ENCODE peak calls at places on chromosomes 6 and 20, in nine cellular contexts. E, S, T, R, I, Q, B, D and M are unnamed samples.

GRCh38 chr20:31713312-31714049 is 9.2 kb downstream of the BCL2L1 start:
- DNase-seq in E (peak), S (peak), T (no peak), R (no peak), I (peak), Q (no peak), B (no peak), D (peak), M (no peak)

GRCh38 chr20:58702859-58703648 is 10.5 kb downstream of the NPEPL1 start:
- DNase-seq in E (no peak), S (no peak), T (no peak), R (no peak), I (peak), Q (no peak), B (no peak), D (peak), M (no peak)

GRCh38 chr6:157991067-157991432 is 9.4 kb downstream of the SYNJ2 start:
- DNase-seq in E (no peak), S (no peak), T (no peak), R (no peak), I (no peak), Q (no peak), B (no peak), D (peak), M (no peak)

GRCh38 chr6:36701401-36701991 is 3.9 kb downstream of the RAB44 start:
- DNase-seq in E (no peak), S (no peak), T (no peak), R (no peak), I (no peak), Q (no peak), B (no peak), D (peak), M (peak)

GRCh38 chr6:5325173-5325572 is 63.9 kb downstream of the FARS2 start:
- DNase-seq in E (no peak), S (no peak), T (no peak), R (no peak), I (no peak), Q (no peak), B (no peak), D (no peak), M (no peak)

GRCh38 chr6:17038316-17038715 is 63.5 kb upstream of the STMND1 start:
- DNase-seq in E (no peak), S (no peak), T (no peak), R (no peak), I (no peak), Q (no peak), B (no peak), D (no peak), M (no peak)

GRCh38 chr6:169943521-169944337 is 192.3 kb downstream of the ERMARD start:
- DNase-seq in E (no peak), S (no peak), T (no peak), R (no peak), I (no peak), Q (no peak), B (no peak), D (no peak), M (no peak)

GRCh38 chr20:9215539-9215938 is 146.7 kb downstream of the PLCB4 start:
- DNase-seq in E (peak), S (no peak), T (no peak), R (no peak), I (no peak), Q (no peak), B (no peak), D (no peak), M (peak)

GRCh38 chr6:146592451-146592850 is 6.3 kb upstream of the ADGB start:
- DNase-seq in E (no peak), S (no peak), T (no peak), R (no peak), I (no peak), Q (no peak), B (no peak), D (no peak), M (no peak)

GRCh38 chr6:117265425-117266266 is at the start of gene VGLL2:
- DNase-seq in E (peak), S (peak), T (no peak), R (no peak), I (peak), Q (no peak), B (no peak), D (peak), M (no peak)

GRCh38 chr20:33139467-33139866 is 28.5 kb upstream of the BPIFA2 start:
- DNase-seq in E (no peak), S (no peak), T (no peak), R (no peak), I (no peak), Q (no peak), B (no peak), D (no peak), M (no peak)

GRCh38 chr6:109783245-109783990 is 92.3 kb downstream of the FIG4 start:
- DNase-seq in E (peak), S (no peak), T (no peak), R (no peak), I (no peak), Q (no peak), B (no peak), D (no peak), M (no peak)

GRCh38 chr20:17961600-17961965 is 7.0 kb downstream of the SNX5 start:
- DNase-seq in E (no peak), S (no peak), T (no peak), R (no peak), I (no peak), Q (no peak), B (no peak), D (no peak), M (no peak)

GRCh38 chr6:148629197-148629909 is 117.5 kb upstream of the UST start:
- DNase-seq in E (no peak), S (no peak), T (no peak), R (no peak), I (peak), Q (no peak), B (no peak), D (no peak), M (no peak)

GRCh38 chr6:39166189-39166917 is 51.4 kb upstream of the SAYSD1 start:
- DNase-seq in E (peak), S (peak), T (peak), R (peak), I (peak), Q (peak), B (peak), D (peak), M (peak)

GRCh38 chr6:2697291-2697690 is 53.4 kb downstream of the MYLK4 start:
- DNase-seq in E (no peak), S (no peak), T (no peak), R (no peak), I (no peak), Q (no peak), B (no peak), D (no peak), M (no peak)

GRCh38 chr6:140846518-140847277 is 1286.0 kb upstream of the GJE1 start:
- DNase-seq in E (peak), S (no peak), T (no peak), R (no peak), I (no peak), Q (no peak), B (no peak), D (no peak), M (no peak)

GRCh38 chr6:145018027-145018426 is 717.3 kb downstream of the EPM2A start:
- DNase-seq in E (no peak), S (no peak), T (no peak), R (no peak), I (no peak), Q (no peak), B (no peak), D (no peak), M (no peak)

GRCh38 chr6:32609731-32610640 is 20.3 kb upstream of the HLA-DRB1 start:
- DNase-seq in E (peak), S (peak), T (no peak), R (peak), I (peak), Q (no peak), B (peak), D (peak), M (peak)

GRCh38 chr6:169420912-169421543 is 167.4 kb upstream of the THBS2 start:
- DNase-seq in E (peak), S (no peak), T (peak), R (no peak), I (no peak), Q (no peak), B (no peak), D (no peak), M (peak)

GRCh38 chr6:43665376-43665775 is 20.5 kb downstream of the RSPH9 start:
- DNase-seq in E (no peak), S (no peak), T (no peak), R (no peak), I (no peak), Q (no peak), B (no peak), D (no peak), M (no peak)

GRCh38 chr20:36959242-36959641 is 7.7 kb upstream of the SAMHD1 start:
- DNase-seq in E (no peak), S (no peak), T (no peak), R (no peak), I (no peak), Q (no peak), B (no peak), D (no peak), M (no peak)

GRCh38 chr20:50575869-50576720 is 65.9 kb downstream of the PTPN1 start:
- DNase-seq in E (peak), S (peak), T (peak), R (peak), I (peak), Q (no peak), B (peak), D (peak), M (peak)

GRCh38 chr6:37550436-37550835 is 50.7 kb upstream of the CCDC167 start:
- DNase-seq in E (peak), S (no peak), T (no peak), R (no peak), I (no peak), Q (no peak), B (no peak), D (no peak), M (no peak)

GRCh38 chr20:38420232-38421085 is 14.7 kb downstream of the SNHG17 start:
- DNase-seq in E (no peak), S (no peak), T (no peak), R (no peak), I (no peak), Q (no peak), B (no peak), D (no peak), M (no peak)

GRCh38 chr6:35508542-35508941 is 4.2 kb downstream of the TULP1 start:
- DNase-seq in E (no peak), S (no peak), T (no peak), R (no peak), I (no peak), Q (no peak), B (no peak), D (no peak), M (no peak)

GRCh38 chr20:58293453-58293852 is 16.1 kb upstream of the RAB22A start:
- DNase-seq in E (no peak), S (no peak), T (no peak), R (no peak), I (no peak), Q (no peak), B (no peak), D (no peak), M (peak)

GRCh38 chr6:33428219-33428890 is 8.5 kb downstream of the SYNGAP1 start:
- DNase-seq in E (peak), S (no peak), T (no peak), R (peak), I (peak), Q (no peak), B (peak), D (peak), M (peak)

GRCh38 chr6:106094964-106095335 is 8.8 kb downstream of the PRDM1 start:
- DNase-seq in E (no peak), S (no peak), T (no peak), R (no peak), I (no peak), Q (no peak), B (no peak), D (no peak), M (no peak)

GRCh38 chr20:20076297-20077065 is 24.1 kb downstream of the CFAP61 start:
- DNase-seq in E (no peak), S (no peak), T (no peak), R (no peak), I (no peak), Q (no peak), B (no peak), D (no peak), M (no peak)